ENCODE peak calls at places on chromosomes 13 and 19, in four cellular contexts. T is IMR-90, D is heart left ventricle, L is Caco-2. E is an unnamed sample. For H3K36me3, the result is how much of the 10 kb centered on the place peaks cover.

GRCh38 chr13:85230754-85231153 is 568.5 kb downstream of the SLITRK6 start:
- DNase-seq in T (peak), D (no peak), L (peak), E (no peak)

GRCh38 chr19:33111587-33111986 is 20.3 kb upstream of the WDR88 start:
- DNase-seq in T (no peak), D (no peak), L (no peak), E (no peak)

GRCh38 chr19:10780368-10780767 is 55.6 kb downstream of the TMED1 start:
- DNase-seq in T (peak), D (peak), L (no peak), E (no peak)

GRCh38 chr19:41705393-41706174 is 2.8 kb upstream of the CEACAM5 start:
- DNase-seq in T (no peak), D (no peak), L (peak), E (no peak)

GRCh38 chr19:46179076-46179740 is 31.2 kb downstream of the IGFL2 start:
- DNase-seq in T (no peak), D (no peak), L (no peak), E (no peak)

GRCh38 chr19:18697680-18698079 is 14.2 kb downstream of the CRTC1 start:
- DNase-seq in T (no peak), D (no peak), L (no peak), E (peak)

GRCh38 chr19:5337126-5337525 is 3.5 kb downstream of the PTPRS start:
- DNase-seq in T (no peak), D (no peak), L (no peak), E (no peak)

GRCh38 chr19:13051581-13052165 is 51.0 kb downstream of the LYL1 start:
- DNase-seq in T (peak), D (peak), L (peak), E (peak)

GRCh38 chr19:17830567-17831418 is 9.5 kb upstream of the INSL3 start:
- DNase-seq in T (peak), D (peak), L (peak), E (peak)

GRCh38 chr19:14005381-14006084 is 587 bp downstream of the RFX1 start:
- DNase-seq in T (peak), D (peak), L (peak), E (peak)

GRCh38 chr13:43911283-43911682 is 31.6 kb downstream of the LACC1 start:
- DNase-seq in T (no peak), D (no peak), L (no peak), E (no peak)

GRCh38 chr13:46552888-46553520 is at the start of gene LRCH1:
- DNase-seq in T (peak), D (peak), L (peak), E (peak)

GRCh38 chr13:33722216-33722900 is 95.6 kb upstream of the RFC3 start:
- DNase-seq in T (peak), D (no peak), L (no peak), E (no peak)

GRCh38 chr19:45401815-45402468 is 2.9 kb downstream of the PPP1R13L start:
- DNase-seq in T (no peak), D (no peak), L (no peak), E (no peak)

GRCh38 chr13:75079226-75079625 is 402.7 kb downstream of the TBC1D4 start:
- DNase-seq in T (peak), D (no peak), L (no peak), E (no peak)

GRCh38 chr19:56838930-56839664 is 1.4 kb downstream of the PEG3 start:
- DNase-seq in T (no peak), D (peak), L (no peak), E (peak)

GRCh38 chr19:56838680-56838929 is 1.9 kb downstream of the PEG3 start:
- DNase-seq in T (no peak), D (no peak), L (no peak), E (no peak)

GRCh38 chr19:56841194-56841546 is 644 bp upstream of the PEG3 start:
- DNase-seq in T (no peak), D (no peak), L (no peak), E (no peak)

GRCh38 chr19:56840452-56841193 is at the start of the genes PEG3 and ZIM2:
- DNase-seq in T (no peak), D (peak), L (no peak), E (peak)

DNA sequence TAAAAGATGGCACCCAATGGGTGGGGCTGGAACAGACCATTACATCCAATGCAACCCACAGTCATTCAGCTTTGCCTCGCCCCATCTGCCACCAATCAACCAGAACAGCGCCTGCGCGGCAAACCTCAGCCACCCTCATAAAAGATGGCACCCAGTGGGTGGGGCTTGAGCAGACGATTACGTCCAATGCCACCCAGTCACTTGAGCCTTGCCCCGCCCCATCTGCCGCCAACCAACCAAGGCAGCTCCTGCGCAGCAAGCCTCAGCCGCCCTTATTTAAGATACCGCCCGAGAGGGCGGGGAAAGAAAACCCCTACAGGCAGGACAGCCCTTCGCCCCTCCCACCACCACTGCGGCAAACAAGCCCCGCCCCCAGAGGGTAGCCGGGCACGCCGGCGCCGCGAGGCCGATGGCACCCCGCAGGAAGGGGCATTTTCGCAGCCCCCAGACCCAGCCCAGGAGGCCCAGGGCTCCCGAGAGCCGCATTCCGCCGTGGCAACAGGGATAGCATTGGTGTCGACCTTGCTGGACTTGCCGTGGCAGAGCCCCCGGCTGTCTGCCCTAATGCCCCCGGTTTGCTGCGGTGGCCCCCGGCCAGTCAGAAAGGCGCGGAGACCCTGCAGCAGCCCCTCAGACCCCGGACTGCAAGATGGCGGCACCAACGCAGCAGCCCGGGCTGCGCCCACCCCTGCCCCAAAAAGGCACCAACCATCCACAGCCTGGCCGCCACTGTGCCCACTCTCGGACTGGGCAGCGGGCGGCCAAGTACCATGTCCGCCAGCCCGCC is 668 bp downstream of the PEG3 start:
- DNase-seq in T (no peak), D (peak), L (no peak), E (peak)
- H3K4me3 ChIP-seq in T (no peak), D (peak), L (no peak), E (peak)

GRCh38 chr19:48471836-48472235 is 2.7 kb downstream of the CYTH2 start:
- DNase-seq in T (no peak), D (no peak), L (no peak), E (no peak)

GRCh38 chr19:48469056-48469881 is at the start of gene CYTH2:
- DNase-seq in T (peak), D (peak), L (peak), E (peak)

GRCh38 chr19:48468806-48469055 is 438 bp upstream of the CYTH2 start:
- DNase-seq in T (no peak), D (no peak), L (peak), E (no peak)

GRCh38 chr19:48470281-48470680 is 1.1 kb downstream of the CYTH2 start:
- DNase-seq in T (no peak), D (no peak), L (no peak), E (no peak)

DNA sequence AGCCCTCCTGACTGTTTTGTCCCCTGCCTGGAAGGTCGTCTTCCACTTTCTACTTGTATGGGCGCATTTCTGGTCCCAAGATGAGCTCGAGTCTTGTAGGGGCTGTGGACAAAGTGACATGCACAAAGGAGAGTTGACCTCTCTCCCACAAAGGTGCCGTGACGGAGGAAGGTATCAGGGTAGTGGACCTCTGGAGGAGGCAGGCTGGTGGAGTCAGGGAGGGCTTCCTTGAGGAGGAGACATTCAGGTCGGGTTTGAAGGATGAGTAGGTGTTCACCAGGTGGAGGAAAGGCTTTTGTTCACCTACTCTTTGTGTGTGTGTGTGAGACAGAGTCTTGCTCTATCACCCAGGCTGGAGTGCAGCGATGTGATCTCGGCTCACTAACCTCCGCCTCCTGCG is 1.7 kb downstream of the CYTH2 start:
- DNase-seq in T (no peak), D (no peak), L (no peak), E (no peak)
- H3K36me3 ChIP-seq in T (half or more), D (half or more), L (under half), E (under half)

DNA sequence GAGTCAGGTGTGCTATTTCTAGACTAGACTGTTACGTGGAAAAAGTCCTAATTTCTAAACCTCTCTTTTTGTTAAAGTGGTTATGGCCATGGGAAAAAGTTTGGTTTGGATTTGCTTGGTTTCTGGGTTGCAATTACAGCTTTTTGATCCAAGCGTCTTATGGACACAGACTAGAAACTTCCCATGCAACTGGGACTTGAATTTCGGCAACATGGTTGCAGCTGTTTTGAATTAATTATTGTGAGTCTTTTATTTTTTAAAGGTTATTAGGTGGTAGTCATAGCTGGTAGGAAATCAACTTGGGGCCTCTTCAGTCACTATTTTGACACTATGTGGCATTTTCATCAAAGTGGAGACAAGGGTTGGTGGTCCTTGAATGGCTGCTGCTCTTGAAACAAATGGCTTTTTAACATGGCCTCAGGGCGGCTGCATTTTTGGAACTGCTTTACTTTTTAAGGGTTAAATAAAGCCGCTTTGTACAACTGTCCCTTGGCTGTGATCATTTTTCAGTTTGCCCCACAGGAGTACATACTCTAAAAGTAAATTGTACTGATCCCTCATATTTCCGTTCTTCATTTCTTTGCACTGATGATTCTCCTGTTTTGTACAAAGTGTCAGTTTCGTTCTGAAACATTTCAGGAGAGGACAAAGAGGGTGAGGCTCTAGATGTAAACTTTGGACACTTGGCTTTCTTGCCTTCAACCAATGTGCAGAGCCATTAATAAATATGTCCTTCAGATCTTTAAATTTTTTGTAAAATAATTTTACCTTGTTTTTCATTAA is 15.9 kb downstream of the HNRNPM start:
- DNase-seq in T (no peak), D (no peak), L (no peak), E (no peak)
- H3K4me3 ChIP-seq in T (no peak), D (no peak), L (no peak), E (no peak)

GRCh38 chr13:50276550-50276949 is 261.3 kb downstream of the KCNRG start:
- DNase-seq in T (no peak), D (no peak), L (no peak), E (no peak)
- H3K36me3 ChIP-seq in T (under half), D (under half), L (under half), E (under half)

GRCh38 chr19:53960187-53960586 is 2.5 kb upstream of the CACNG8 start:
- DNase-seq in T (no peak), D (no peak), L (no peak), E (no peak)

GRCh38 chr19:53961523-53962345 is 1.0 kb upstream of the CACNG8 start:
- DNase-seq in T (no peak), D (no peak), L (no peak), E (no peak)

GRCh38 chr19:53959176-53959757 is 3.5 kb upstream of the CACNG8 start:
- DNase-seq in T (no peak), D (no peak), L (no peak), E (no peak)

GRCh38 chr19:53962887-53963435 is at the start of gene CACNG8:
- DNase-seq in T (no peak), D (no peak), L (no peak), E (no peak)

GRCh38 chr19:53960886-53961285 is 1.9 kb upstream of the CACNG8 start:
- DNase-seq in T (no peak), D (no peak), L (no peak), E (no peak)
- H3K4me3 ChIP-seq in T (no peak), D (no peak), L (no peak), E (no peak)

E was measured in kidney.